ENCODE peak calls at places on chromosomes 3 and 15, in five cellular contexts. One of them, this sample, is unnamed.
A peak's percentile ranks its signal among the peaks of the same experiment; 100 is the strongest.

GRCh38 chr3:169041677-169042171 is 621.8 kb downstream of the MECOM start:
- DNase-seq in M059J: peak; percentile 71
- DNase-seq in HFFc6: peak; percentile 52
- DNase-seq in endothelial cell: no peak
- DNase-seq in PC-9: peak; percentile 66
- DNase-seq in this sample: no peak

GRCh38 chr3:100100454-100100853 is 13.8 kb downstream of the FILIP1L start:
- DNase-seq in endothelial cell: no peak
- DNase-seq in HFFc6: peak; percentile 55
- DNase-seq in PC-9: no peak
- DNase-seq in M059J: peak; percentile 84
- DNase-seq in this sample: no peak

GRCh38 chr3:25673738-25674298 is 9.1 kb upstream of the TOP2B start:
- DNase-seq in M059J: no peak
- DNase-seq in PC-9: no peak
- DNase-seq in HFFc6: no peak
- DNase-seq in endothelial cell: no peak
- DNase-seq in this sample: no peak

GRCh38 chr3:10002951-10003350 is 16.3 kb upstream of the EMC3 start:
- DNase-seq in endothelial cell: no peak
- DNase-seq in HFFc6: no peak
- DNase-seq in M059J: no peak
- DNase-seq in PC-9: no peak
- DNase-seq in this sample: no peak

GRCh38 chr15:52179278-52180195 is 11.7 kb downstream of the GNB5 start:
- DNase-seq in endothelial cell: peak; percentile 67
- DNase-seq in M059J: peak; percentile 81
- DNase-seq in PC-9: peak; percentile 54
- DNase-seq in HFFc6: peak; percentile 64
- DNase-seq in this sample: peak; percentile 75

GRCh38 chr3:136293279-136293678 is 43.1 kb downstream of the PCCB start:
- DNase-seq in HFFc6: no peak
- DNase-seq in endothelial cell: no peak
- DNase-seq in PC-9: no peak
- DNase-seq in M059J: no peak
- DNase-seq in this sample: no peak

GRCh38 chr3:36714343-36714742 is 50.0 kb downstream of the DCLK3 start:
- DNase-seq in endothelial cell: no peak
- DNase-seq in PC-9: no peak
- DNase-seq in M059J: peak; percentile 85
- DNase-seq in HFFc6: peak; percentile 81
- DNase-seq in this sample: no peak

GRCh38 chr3:139534992-139535879 is 4.3 kb downstream of the RBP1 start:
- DNase-seq in HFFc6: no peak
- DNase-seq in PC-9: peak; percentile 63
- DNase-seq in M059J: peak; percentile 90
- DNase-seq in endothelial cell: no peak
- DNase-seq in this sample: no peak

GRCh38 chr3:55402886-55403605 is 84.1 kb downstream of the WNT5A start:
- DNase-seq in HFFc6: no peak
- DNase-seq in PC-9: peak; percentile 91
- DNase-seq in endothelial cell: no peak
- DNase-seq in M059J: peak; percentile 52
- DNase-seq in this sample: no peak

GRCh38 chr15:57010724-57011123 is 92.3 kb downstream of the TCF12 start:
- DNase-seq in PC-9: no peak
- DNase-seq in endothelial cell: no peak
- DNase-seq in HFFc6: no peak
- DNase-seq in M059J: no peak
- DNase-seq in this sample: no peak

GRCh38 chr3:154040283-154040682 is 80.9 kb upstream of the ARHGEF26 start:
- DNase-seq in M059J: peak; percentile 29
- DNase-seq in PC-9: no peak
- DNase-seq in HFFc6: no peak
- DNase-seq in endothelial cell: no peak
- DNase-seq in this sample: no peak

GRCh38 chr3:100982710-100983109 is 10.5 kb downstream of the ABI3BP start:
- DNase-seq in PC-9: no peak
- DNase-seq in HFFc6: peak; percentile 14
- DNase-seq in M059J: peak; percentile 64
- DNase-seq in endothelial cell: no peak
- DNase-seq in this sample: no peak

GRCh38 chr3:13612829-13613228 is 63.9 kb downstream of the FBLN2 start:
- DNase-seq in HFFc6: no peak
- DNase-seq in M059J: no peak
- DNase-seq in endothelial cell: no peak
- DNase-seq in PC-9: no peak
- DNase-seq in this sample: no peak

GRCh38 chr3:188719545-188719944 is 452.2 kb upstream of the TPRG1 start:
- DNase-seq in endothelial cell: no peak
- DNase-seq in PC-9: no peak
- DNase-seq in HFFc6: no peak
- DNase-seq in M059J: no peak
- DNase-seq in this sample: no peak

GRCh38 chr3:84224262-84224661 is 734.5 kb upstream of the CADM2 start:
- DNase-seq in PC-9: no peak
- DNase-seq in M059J: no peak
- DNase-seq in endothelial cell: no peak
- DNase-seq in HFFc6: no peak
- DNase-seq in this sample: no peak

GRCh38 chr3:64185436-64185835 is 39.8 kb downstream of the PRICKLE2 start:
- DNase-seq in endothelial cell: no peak
- DNase-seq in M059J: peak; percentile 72
- DNase-seq in HFFc6: no peak
- DNase-seq in PC-9: no peak
- DNase-seq in this sample: no peak

GRCh38 chr15:53389271-53389670 is 370.2 kb downstream of the WDR72 start:
- DNase-seq in M059J: no peak
- DNase-seq in PC-9: no peak
- DNase-seq in HFFc6: no peak
- DNase-seq in endothelial cell: no peak
- DNase-seq in this sample: no peak

GRCh38 chr3:32018723-32019564 is 37.4 kb downstream of the ZNF860 start:
- DNase-seq in HFFc6: peak; percentile 29
- DNase-seq in endothelial cell: no peak
- DNase-seq in M059J: peak; percentile 43
- DNase-seq in PC-9: peak; percentile 39
- DNase-seq in this sample: no peak

This sample was measured in anterior cingulate cortex.